ENCODE peak calls at places on chromosomes 4 and X, in six cellular contexts. R is left ventricle myocardium inferior, V is psoas muscle, Y is body of pancreas, C is IMR-90, D is OCI-LY7. S is an unnamed sample.

GRCh38 chr4:48752256-48752655 is 27.8 kb downstream of the FRYL start:
- DNase-seq in V (no peak), Y (no peak), R (no peak), D (no peak), C (no peak), S (no peak)

GRCh38 chr4:116489739-116490138 is 595.6 kb downstream of the TRAM1L1 start:
- DNase-seq in Y (no peak), C (no peak), R (no peak), V (no peak), D (no peak), S (no peak)

GRCh38 chr4:108774809-108775530 is 12.1 kb upstream of the ETNPPL start:
- DNase-seq in C (no peak), R (peak), V (peak), Y (peak), D (no peak), S (no peak)

GRCh38 chrX:116378961-116379360 is 57.4 kb upstream of the SLC6A14 start:
- DNase-seq in D (no peak), R (no peak), V (no peak), Y (no peak), C (no peak), S (no peak)

GRCh38 chrX:118975831-118976598 is 1.6 kb downstream of the LONRF3 start:
- DNase-seq in V (peak), Y (peak), C (peak), D (no peak), R (peak), S (no peak)

GRCh38 chrX:97027384-97027922 is 143.7 kb downstream of the RPA4 start:
- DNase-seq in V (no peak), D (no peak), Y (no peak), C (peak), R (no peak), S (no peak)

GRCh38 chr4:118845552-118846065 is 9.7 kb upstream of the SEC24D start:
- DNase-seq in C (no peak), Y (no peak), V (no peak), R (no peak), D (no peak), S (no peak)

GRCh38 chr4:98522603-98523395 is 135.6 kb downstream of the TSPAN5 start:
- DNase-seq in Y (no peak), V (no peak), D (no peak), C (peak), R (no peak), S (no peak)

GRCh38 chr4:130029442-130029841 is 933.5 kb downstream of the C4orf33 start:
- DNase-seq in Y (no peak), D (no peak), V (no peak), C (no peak), R (no peak), S (peak)

GRCh38 chr4:119246177-119246576 is 33.7 kb downstream of the USP53 start:
- DNase-seq in D (no peak), C (no peak), R (no peak), Y (no peak), V (peak), S (no peak)

GRCh38 chr4:111268769-111269414 is 646.0 kb upstream of the PITX2 start:
- DNase-seq in Y (no peak), D (no peak), R (no peak), C (peak), V (no peak), S (no peak)

GRCh38 chr4:68962868-68963267 is 11.3 kb upstream of the UGT2A3 start:
- DNase-seq in V (no peak), C (no peak), Y (no peak), R (no peak), D (no peak), S (no peak)

GRCh38 chr4:141352775-141353544 is 132.3 kb downstream of the ZNF330 start:
- DNase-seq in R (no peak), Y (no peak), C (peak), V (no peak), D (no peak), S (no peak)

GRCh38 chrX:21943460-21944135 is 3.1 kb downstream of the SMS start:
- DNase-seq in D (no peak), V (no peak), Y (no peak), C (peak), R (no peak), S (no peak)

GRCh38 chrX:153381684-153382532 is 19.2 kb downstream of the PNMA6E start:
- DNase-seq in R (no peak), D (peak), Y (peak), V (no peak), C (peak), S (no peak)

GRCh38 chr4:114076865-114077264 is 97.4 kb upstream of the ARSJ start:
- DNase-seq in Y (no peak), R (no peak), D (no peak), V (no peak), C (no peak), S (no peak)

GRCh38 chrX:15820106-15821073 is 30.1 kb downstream of the ZRSR2 start:
- DNase-seq in Y (no peak), R (no peak), C (peak), D (no peak), V (no peak), S (no peak)

GRCh38 chrX:15814811-15815210 is 24.5 kb downstream of the ZRSR2 start:
- DNase-seq in D (no peak), C (no peak), V (no peak), R (no peak), Y (no peak), S (no peak)

GRCh38 chrX:15816453-15816838 is 26.2 kb downstream of the ZRSR2 start:
- DNase-seq in R (no peak), V (no peak), C (peak), D (no peak), Y (no peak), S (no peak)

GRCh38 chrX:15815779-15816452 is 25.6 kb downstream of the ZRSR2 start:
- DNase-seq in C (peak), R (no peak), V (no peak), Y (no peak), D (peak), S (peak)

DNA sequence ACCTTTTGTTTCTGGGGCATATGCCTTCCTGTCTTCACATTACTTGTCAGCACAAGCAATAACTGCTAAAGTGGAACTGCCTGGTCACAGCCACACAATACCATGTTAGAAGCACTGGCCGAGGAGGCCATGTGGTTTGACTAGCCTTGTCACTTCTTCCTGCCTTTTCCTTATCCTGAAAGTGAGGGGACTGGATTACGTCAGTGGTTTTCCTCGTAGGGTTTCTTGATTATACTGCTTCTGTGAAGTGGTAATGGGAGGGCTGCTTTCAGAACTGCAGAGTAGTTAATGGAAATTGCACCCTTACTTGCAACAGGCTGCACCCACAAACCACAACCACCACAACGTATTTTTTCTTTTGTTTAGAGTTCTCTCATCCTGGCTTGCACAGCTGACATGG is 26.6 kb downstream of the ZRSR2 start:
- DNase-seq in Y (no peak), R (no peak), C (no peak), D (no peak), V (no peak), S (no peak)
- H3K27ac ChIP-seq in Y (no peak), R (peak), C (peak), D (no peak), V (no peak), S (no peak)

GRCh38 chrX:13837290-13837745 is 20.4 kb upstream of the GPM6B start:
- DNase-seq in D (no peak), V (no peak), Y (no peak), C (no peak), R (no peak), S (no peak)
- H3K27ac ChIP-seq in D (no peak), V (no peak), Y (no peak), C (no peak), R (no peak), S (no peak)

GRCh38 chr4:152308925-152309324 is 227.0 kb downstream of the FBXW7 start:
- DNase-seq in V (no peak), R (no peak), Y (no peak), C (no peak), D (no peak), S (no peak)
- H3K27ac ChIP-seq in V (no peak), R (no peak), Y (no peak), C (no peak), D (no peak), S (no peak)

DNA sequence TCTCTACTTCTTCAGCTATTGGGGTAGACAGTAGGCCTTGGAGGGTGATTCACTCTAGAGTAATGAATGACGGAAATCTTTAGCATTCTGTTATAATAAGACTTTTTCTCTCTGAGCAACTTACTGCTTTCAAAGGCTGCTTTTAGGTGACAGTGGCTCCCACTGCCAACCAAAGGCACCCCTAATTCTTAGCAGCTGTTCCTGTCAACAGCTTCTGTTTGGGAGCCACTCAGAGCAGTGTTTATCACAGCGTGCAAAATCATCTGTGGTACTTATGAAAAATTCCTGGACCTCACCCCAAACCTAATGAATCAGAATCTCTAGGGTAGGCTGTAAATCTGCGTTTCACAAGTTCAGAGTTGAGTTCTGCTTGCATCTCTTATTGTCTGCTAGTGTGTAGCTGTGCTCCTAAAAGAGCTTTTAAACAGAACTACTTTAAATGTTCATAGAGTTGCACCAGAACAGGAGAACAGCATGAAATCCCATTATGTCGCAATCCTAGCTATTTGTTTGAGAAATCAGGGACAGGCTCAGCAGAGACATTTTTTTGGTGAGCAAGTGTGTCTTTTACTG is 52.8 kb upstream of the POU4F2 start:
- DNase-seq in D (no peak), V (no peak), Y (no peak), C (peak), R (no peak), S (no peak)
- H3K27ac ChIP-seq in D (no peak), V (no peak), Y (no peak), C (no peak), R (no peak), S (no peak)

GRCh38 chr4:184811484-184812180 is 14.1 kb downstream of the ACSL1 start:
- DNase-seq in V (no peak), R (no peak), Y (no peak), D (no peak), C (no peak), S (no peak)
- H3K27ac ChIP-seq in V (peak), R (peak), Y (no peak), D (no peak), C (no peak), S (no peak)

S was measured in Karpas-422.